ENCODE peak calls at places on chromosome X, in eight cellular contexts. N, B, G, K, A, Q, Z and Y are unnamed samples.

GRCh38 chrX:118455013-118455412 is 40.6 kb upstream of the DOCK11 start:
- DNase-seq in G (no peak), B (no peak), A (no peak), Q (no peak), Z (no peak), N (no peak), K (no peak), Y (no peak)

GRCh38 chrX:56766554-56767412 is 37.7 kb downstream of the NBDY start:
- DNase-seq in B (no peak), Z (peak), K (no peak), Q (peak), A (no peak), N (no peak), G (peak), Y (no peak)

GRCh38 chrX:39670281-39670680 is 427.5 kb downstream of the BCOR start:
- DNase-seq in A (no peak), N (no peak), Z (no peak), B (no peak), Q (no peak), K (no peak), G (no peak), Y (peak)

GRCh38 chrX:13014111-13015094 is 30.0 kb downstream of the FAM9C start:
- DNase-seq in K (no peak), A (no peak), G (no peak), N (no peak), Q (no peak), B (no peak), Z (no peak), Y (no peak)

GRCh38 chrX:4185086-4185485 is 471.6 kb upstream of the PRKX start:
- DNase-seq in Q (no peak), G (no peak), K (no peak), N (no peak), A (no peak), B (no peak), Z (no peak), Y (no peak)

GRCh38 chrX:130110379-130111219 is at the start of gene ELF4:
- DNase-seq in A (peak), N (no peak), B (no peak), G (no peak), K (peak), Q (peak), Z (no peak), Y (no peak)

GRCh38 chrX:15418041-15418706 is 34.0 kb upstream of the VEGFD start:
- DNase-seq in G (no peak), B (no peak), Z (no peak), Q (peak), N (no peak), K (no peak), A (no peak), Y (no peak)

GRCh38 chrX:118254611-118255010 is 91.3 kb upstream of the WDR44 start:
- DNase-seq in Q (peak), G (peak), N (peak), A (no peak), Z (peak), B (peak), K (no peak), Y (peak)

GRCh38 chrX:110116581-110116980 is 113.7 kb downstream of the TMEM164 start:
- DNase-seq in N (no peak), G (no peak), Z (no peak), K (no peak), Q (no peak), B (no peak), A (no peak), Y (no peak)

GRCh38 chrX:7283741-7284140 is 135.8 kb upstream of the PUDP start:
- DNase-seq in Z (no peak), G (no peak), Q (no peak), A (no peak), N (no peak), K (no peak), B (no peak), Y (no peak)

GRCh38 chrX:14051416-14051815 is 21.7 kb upstream of the GEMIN8 start:
- DNase-seq in G (no peak), N (no peak), A (no peak), B (no peak), Q (no peak), K (no peak), Z (no peak), Y (no peak)

GRCh38 chrX:150365953-150366911 is 3.1 kb downstream of the MAMLD1 start:
- DNase-seq in G (peak), Q (peak), K (peak), A (peak), N (no peak), B (peak), Z (peak), Y (no peak)

GRCh38 chrX:3638280-3638873 is 75.1 kb downstream of the PRKX start:
- DNase-seq in Q (peak), B (peak), G (no peak), N (peak), Z (peak), A (no peak), K (no peak), Y (no peak)

GRCh38 chrX:103464071-103464773 is 55.1 kb downstream of the RAB40A start:
- DNase-seq in B (peak), G (no peak), K (no peak), Q (peak), A (no peak), N (no peak), Z (peak), Y (no peak)

GRCh38 chrX:2875798-2876399 is 47.2 kb downstream of the GYG2 start:
- DNase-seq in G (no peak), Z (no peak), K (no peak), A (no peak), N (no peak), Q (no peak), B (no peak), Y (no peak)

GRCh38 chrX:19877431-19877830 is 10.0 kb downstream of the SH3KBP1 start:
- DNase-seq in Z (no peak), A (no peak), B (no peak), Q (no peak), G (no peak), K (no peak), N (no peak), Y (no peak)

GRCh38 chrX:57929373-57929772 is 19.1 kb upstream of the ZXDA start:
- DNase-seq in Z (no peak), Q (peak), N (no peak), B (peak), G (no peak), K (no peak), A (no peak), Y (no peak)

GRCh38 chrX:21838937-21839333 is 482 bp upstream of the MBTPS2 start:
- DNase-seq in Q (peak), Z (no peak), G (no peak), N (no peak), K (no peak), A (no peak), B (no peak), Y (no peak)

GRCh38 chrX:21958888-21959287 is 18.4 kb downstream of the SMS start:
- DNase-seq in A (no peak), Z (no peak), N (no peak), Q (peak), G (no peak), B (no peak), K (no peak), Y (no peak)

GRCh38 chrX:112687189-112687691 is 7.5 kb upstream of the LHFPL1 start:
- DNase-seq in K (no peak), B (no peak), G (no peak), N (no peak), A (no peak), Q (peak), Z (no peak), Y (no peak)

GRCh38 chrX:144730486-144730885 is 516.8 kb upstream of the SPANXN1 start:
- DNase-seq in K (no peak), G (no peak), N (no peak), Q (no peak), Z (no peak), B (no peak), A (no peak), Y (no peak)

GRCh38 chrX:97539970-97540519 is 656.3 kb downstream of the RPA4 start:
- DNase-seq in K (no peak), G (no peak), B (peak), Q (peak), A (no peak), Z (no peak), N (no peak), Y (no peak)

GRCh38 chrX:140664939-140665338 is 44.6 kb upstream of the LINC00632 start:
- DNase-seq in N (no peak), A (no peak), Z (no peak), G (no peak), K (no peak), Q (peak), B (no peak), Y (no peak)
- TF ChIP-seq CTCF in N (peak), A (peak), Z (no peak), G (no peak), K (peak), Q (peak), B (no peak), Y (no peak)

GRCh38 chrX:68684919-68685304 is 37.4 kb downstream of the STARD8 start:
- DNase-seq in A (no peak), Z (no peak), B (no peak), N (no peak), Q (no peak), G (no peak), K (no peak), Y (no peak)

GRCh38 chrX:68683580-68683979 is 36.1 kb downstream of the STARD8 start:
- DNase-seq in Z (no peak), G (no peak), Q (no peak), A (no peak), K (no peak), N (no peak), B (no peak), Y (no peak)

GRCh38 chrX:68685722-68686683 is 38.5 kb downstream of the STARD8 start:
- DNase-seq in K (peak), Q (peak), A (peak), B (peak), N (no peak), Z (peak), G (no peak), Y (no peak)

GRCh38 chrX:68684291-68684918 is 36.9 kb downstream of the STARD8 start:
- DNase-seq in B (peak), Q (no peak), Z (no peak), K (peak), G (no peak), N (no peak), A (peak), Y (no peak)

DNA sequence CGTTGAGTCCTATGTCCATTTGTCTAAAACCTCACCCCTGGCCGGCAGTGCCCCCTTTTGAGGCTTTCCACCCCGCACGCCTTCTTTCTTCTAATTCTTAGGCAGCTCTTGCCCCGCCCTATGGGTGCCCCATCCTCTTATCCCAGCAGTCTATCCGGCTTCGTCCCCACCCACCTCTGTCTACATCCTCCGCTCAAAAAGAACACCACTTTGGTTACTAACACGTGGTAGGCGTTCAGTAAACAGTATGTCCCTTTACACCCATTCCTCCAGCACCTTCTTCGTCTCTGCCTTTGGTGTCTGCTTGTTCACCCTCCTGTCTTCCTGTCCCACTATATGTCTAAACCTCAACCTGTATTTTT is 39.2 kb downstream of the STARD8 start:
- DNase-seq in Z (no peak), N (no peak), Q (no peak), A (no peak), G (peak), B (no peak), K (peak), Y (no peak)
- H3K4me3 ChIP-seq in Z (peak), N (peak), Q (peak), A (peak), G (peak), B (no peak), K (peak), Y (peak)

GRCh38 chrX:9355739-9356138 is 109.1 kb upstream of the TBL1X start:
- DNase-seq in K (no peak), G (no peak), B (no peak), N (no peak), Q (no peak), A (no peak), Z (no peak), Y (no peak)

GRCh38 chrX:9357500-9358139 is 107.2 kb upstream of the TBL1X start:
- DNase-seq in K (no peak), Z (no peak), Q (no peak), G (no peak), B (no peak), A (no peak), N (no peak), Y (no peak)

GRCh38 chrX:9354918-9355317 is 109.9 kb upstream of the TBL1X start:
- DNase-seq in Z (no peak), A (no peak), Q (no peak), G (no peak), B (no peak), N (no peak), K (no peak), Y (no peak)

GRCh38 chrX:9352683-9353430 is 112.0 kb upstream of the TBL1X start:
- DNase-seq in A (no peak), G (no peak), B (no peak), K (peak), Z (peak), N (no peak), Q (peak), Y (no peak)

GRCh38 chrX:9356846-9357245 is 108.0 kb upstream of the TBL1X start:
- DNase-seq in Z (no peak), K (no peak), Q (peak), B (no peak), N (no peak), A (no peak), G (no peak), Y (no peak)
- TF ChIP-seq CTCF in Z (no peak), K (no peak), Q (no peak), B (no peak), N (no peak), A (no peak), G (no peak), Y (no peak)

GRCh38 chrX:46758956-46759644 is at the start of gene SLC9A7:
- DNase-seq in A (peak), K (peak), Q (peak), N (peak), B (peak), G (peak), Z (peak), Y (no peak)

GRCh38 chrX:46755656-46756055 is 3.3 kb downstream of the SLC9A7 start:
- DNase-seq in N (no peak), Q (no peak), A (no peak), G (no peak), Z (no peak), K (no peak), B (no peak), Y (no peak)

GRCh38 chrX:46758163-46758955 is 559 bp downstream of the SLC9A7 start:
- DNase-seq in Z (no peak), A (peak), K (no peak), Q (peak), N (no peak), B (peak), G (no peak), Y (no peak)

GRCh38 chrX:46757052-46757451 is 1.9 kb downstream of the SLC9A7 start:
- DNase-seq in B (no peak), N (no peak), G (no peak), Z (no peak), A (no peak), K (no peak), Q (no peak), Y (no peak)

GRCh38 chrX:46757593-46757992 is 1.3 kb downstream of the SLC9A7 start:
- DNase-seq in Q (peak), G (no peak), B (peak), Z (no peak), A (no peak), N (no peak), K (no peak), Y (no peak)
- H3K4me3 ChIP-seq in Q (peak), G (peak), B (no peak), Z (peak), A (no peak), N (peak), K (peak), Y (peak)